ENCODE peak calls at places on chromosomes 5 and 9, in five cellular contexts. One of them, this sample, is unnamed.

GRCh38 chr9:105114956-105115728 is 129.3 kb upstream of the SLC44A1 start:
- DNase-seq in HCT116: no peak
- DNase-seq in suprapubic skin: peak
- DNase-seq in stimulated activated CD4-positive, alpha-beta T cell treated with anti-CD3 and anti-CD28 coated beads, Interleukin-2, amount 100 ng/mL, for 48 hours: no peak
- DNase-seq in GM23248: no peak
- DNase-seq in this sample: no peak

GRCh38 chr5:122774861-122775712 is at the start of gene SNX2:
- DNase-seq in HCT116: peak
- DNase-seq in suprapubic skin: peak
- DNase-seq in stimulated activated CD4-positive, alpha-beta T cell treated with anti-CD3 and anti-CD28 coated beads, Interleukin-2, amount 100 ng/mL, for 48 hours: peak
- DNase-seq in GM23248: peak
- DNase-seq in this sample: peak

GRCh38 chr9:87909310-87910041 is 8.3 kb upstream of the SPATA31C1 start:
- DNase-seq in HCT116: peak
- DNase-seq in suprapubic skin: no peak
- DNase-seq in stimulated activated CD4-positive, alpha-beta T cell treated with anti-CD3 and anti-CD28 coated beads, Interleukin-2, amount 100 ng/mL, for 48 hours: no peak
- DNase-seq in GM23248: no peak
- DNase-seq in this sample: no peak

GRCh38 chr5:125611541-125611940 is 811.7 kb upstream of the GRAMD2B start:
- DNase-seq in HCT116: no peak
- DNase-seq in suprapubic skin: no peak
- DNase-seq in stimulated activated CD4-positive, alpha-beta T cell treated with anti-CD3 and anti-CD28 coated beads, Interleukin-2, amount 100 ng/mL, for 48 hours: no peak
- DNase-seq in GM23248: no peak
- DNase-seq in this sample: no peak

GRCh38 chr5:173316463-173317020 is 11.7 kb downstream of the STC2 start:
- DNase-seq in HCT116: no peak
- DNase-seq in suprapubic skin: no peak
- DNase-seq in stimulated activated CD4-positive, alpha-beta T cell treated with anti-CD3 and anti-CD28 coated beads, Interleukin-2, amount 100 ng/mL, for 48 hours: no peak
- DNase-seq in GM23248: no peak
- DNase-seq in this sample: no peak

GRCh38 chr5:14458414-14458813 is 123.2 kb upstream of the OTULINL start:
- DNase-seq in HCT116: no peak
- DNase-seq in suprapubic skin: no peak
- DNase-seq in stimulated activated CD4-positive, alpha-beta T cell treated with anti-CD3 and anti-CD28 coated beads, Interleukin-2, amount 100 ng/mL, for 48 hours: no peak
- DNase-seq in GM23248: no peak
- DNase-seq in this sample: no peak

GRCh38 chr5:18772475-18772874 is 1138.2 kb downstream of the TAF11L14 start:
- DNase-seq in HCT116: no peak
- DNase-seq in suprapubic skin: no peak
- DNase-seq in stimulated activated CD4-positive, alpha-beta T cell treated with anti-CD3 and anti-CD28 coated beads, Interleukin-2, amount 100 ng/mL, for 48 hours: no peak
- DNase-seq in GM23248: no peak
- DNase-seq in this sample: no peak

GRCh38 chr5:42612997-42613396 is 143.6 kb upstream of the CCDC152 start:
- DNase-seq in HCT116: no peak
- DNase-seq in suprapubic skin: no peak
- DNase-seq in stimulated activated CD4-positive, alpha-beta T cell treated with anti-CD3 and anti-CD28 coated beads, Interleukin-2, amount 100 ng/mL, for 48 hours: no peak
- DNase-seq in GM23248: peak
- DNase-seq in this sample: no peak

GRCh38 chr5:138784590-138784989 is 31.4 kb downstream of the CTNNA1 start:
- DNase-seq in HCT116: no peak
- DNase-seq in suprapubic skin: no peak
- DNase-seq in stimulated activated CD4-positive, alpha-beta T cell treated with anti-CD3 and anti-CD28 coated beads, Interleukin-2, amount 100 ng/mL, for 48 hours: no peak
- DNase-seq in GM23248: peak
- DNase-seq in this sample: no peak

GRCh38 chr9:88748566-88749238 is 213.7 kb downstream of the NXNL2 start:
- DNase-seq in HCT116: no peak
- DNase-seq in suprapubic skin: no peak
- DNase-seq in stimulated activated CD4-positive, alpha-beta T cell treated with anti-CD3 and anti-CD28 coated beads, Interleukin-2, amount 100 ng/mL, for 48 hours: no peak
- DNase-seq in GM23248: peak
- DNase-seq in this sample: no peak